ENCODE peak calls at places on chromosomes 6 and 20, in six cellular contexts. F is NCI-H345, L is ovary, I is NCI-H1092, H is heart left ventricle, S is NCI-H2171. U is an unnamed sample.

GRCh38 chr6:8082572-8082953 is 18.4 kb upstream of the BLOC1S5 start:
- DNase-seq in F (no peak), L (no peak), I (no peak), H (no peak), S (no peak), U (no peak)

GRCh38 chr6:125293587-125293986 is 8.2 kb downstream of the HDDC2 start:
- DNase-seq in F (no peak), L (no peak), I (no peak), H (no peak), S (no peak), U (no peak)

GRCh38 chr20:4813076-4813838 is 91.5 kb downstream of the PRND start:
- DNase-seq in F (no peak), L (peak; percentile 50), I (no peak), H (peak; percentile 59), S (no peak), U (no peak)

GRCh38 chr6:108565091-108565766 is 4.5 kb downstream of the FOXO3 start:
- DNase-seq in F (no peak), L (no peak), I (no peak), H (no peak), S (no peak), U (no peak)

GRCh38 chr6:93057584-93057983 is 361.8 kb downstream of the EPHA7 start:
- DNase-seq in F (no peak), L (no peak), I (no peak), H (no peak), S (no peak), U (no peak)

GRCh38 chr6:39228111-39228971 is 934 bp downstream of the KCNK5 start:
- DNase-seq in F (no peak), L (peak; percentile 37), I (no peak), H (no peak), S (no peak), U (no peak)

GRCh38 chr6:10248378-10248843 is 166.5 kb downstream of the TFAP2A start:
- DNase-seq in F (no peak), L (no peak), I (no peak), H (no peak), S (no peak), U (no peak)

GRCh38 chr6:125546827-125547226 is 202.6 kb upstream of the HEY2 start:
- DNase-seq in F (no peak), L (no peak), I (no peak), H (no peak), S (no peak), U (no peak)

GRCh38 chr20:10074513-10074912 is 39.7 kb downstream of the ANKEF1 start:
- DNase-seq in F (no peak), L (no peak), I (no peak), H (no peak), S (peak; percentile 70), U (no peak)

GRCh38 chr20:25623225-25623735 is 534 bp downstream of the NANP start:
- DNase-seq in F (no peak), L (peak; percentile 54), I (peak; percentile 22), H (peak; percentile 42), S (no peak), U (no peak)

GRCh38 chr6:31441368-31442267 is 38.2 kb downstream of the MICA start:
- DNase-seq in F (peak; percentile 28), L (peak; percentile 80), I (peak; percentile 0), H (peak; percentile 81), S (no peak), U (no peak)

GRCh38 chr6:43687437-43688347 is at the start of gene MRPS18A:
- DNase-seq in F (peak; percentile 82), L (peak; percentile 76), I (peak; percentile 67), H (peak; percentile 88), S (peak; percentile 65), U (peak; percentile 76)

GRCh38 chr6:30530013-30530412 is 26.3 kb downstream of the GNL1 start:
- DNase-seq in F (no peak), L (no peak), I (no peak), H (no peak), S (no peak), U (no peak)

GRCh38 chr6:21753571-21754108 is 160.1 kb downstream of the SOX4 start:
- DNase-seq in F (no peak), L (no peak), I (no peak), H (no peak), S (no peak), U (no peak)

GRCh38 chr6:111580826-111581505 is 24.7 kb downstream of the TRAF3IP2 start:
- DNase-seq in F (no peak), L (no peak), I (peak; percentile 26), H (no peak), S (peak; percentile 39), U (no peak)

GRCh38 chr20:10419550-10420133 is 14.4 kb downstream of the MKKS start:
- DNase-seq in F (no peak), L (no peak), I (no peak), H (no peak), S (no peak), U (no peak)

GRCh38 chr20:59144179-59144830 is 19.3 kb upstream of the ZNF831 start:
- DNase-seq in F (no peak), L (no peak), I (no peak), H (no peak), S (no peak), U (no peak)

GRCh38 chr20:38307371-38308046 is 3.6 kb downstream of the BPI start:
- DNase-seq in F (no peak), L (no peak), I (no peak), H (no peak), S (no peak), U (no peak)

GRCh38 chr6:87710090-87710489 is 8.1 kb upstream of the AKIRIN2 start:
- DNase-seq in F (no peak), L (no peak), I (no peak), H (no peak), S (no peak), U (no peak)

U was measured in DMS79.